ENCODE peak calls at places on chromosomes 2 and 18, in four cellular contexts. H is aorta, P is pancreas, R is GM06990. T is an unnamed sample. For H3K27me3 and H3K36me3, the result is how much of the 10 kb centered on the place peaks cover.

GRCh38 chr2:157476915-157477709 is 33.2 kb upstream of the CYTIP start:
- DNase-seq in H (no peak), P (no peak), R (no peak), T (no peak)

GRCh38 chr18:37409870-37410269 is 155.7 kb downstream of the CELF4 start:
- DNase-seq in H (no peak), P (no peak), R (no peak), T (no peak)

GRCh38 chr2:35447210-35447609 is 908.4 kb upstream of the CRIM1 start:
- DNase-seq in H (no peak), P (no peak), R (no peak), T (no peak)

GRCh38 chr2:173286153-173286809 is 68.4 kb upstream of the CDCA7 start:
- DNase-seq in H (no peak), P (no peak), R (peak), T (no peak)

GRCh38 chr2:142718731-142719130 is 158.7 kb upstream of the KYNU start:
- DNase-seq in H (no peak), P (no peak), R (no peak), T (no peak)

GRCh38 chr18:60880184-60880583 is 453.0 kb upstream of the CDH20 start:
- DNase-seq in H (no peak), P (no peak), R (no peak), T (no peak)

GRCh38 chr2:6181525-6182270 is 489.5 kb downstream of the SOX11 start:
- DNase-seq in H (no peak), P (no peak), R (no peak), T (no peak)

GRCh38 chr18:62863629-62864028 is 148.3 kb downstream of the PHLPP1 start:
- DNase-seq in H (no peak), P (no peak), R (no peak), T (no peak)

GRCh38 chr2:37561615-37562569 is 109.5 kb downstream of the CDC42EP3 start:
- DNase-seq in H (no peak), P (no peak), R (no peak), T (no peak)

DNA sequence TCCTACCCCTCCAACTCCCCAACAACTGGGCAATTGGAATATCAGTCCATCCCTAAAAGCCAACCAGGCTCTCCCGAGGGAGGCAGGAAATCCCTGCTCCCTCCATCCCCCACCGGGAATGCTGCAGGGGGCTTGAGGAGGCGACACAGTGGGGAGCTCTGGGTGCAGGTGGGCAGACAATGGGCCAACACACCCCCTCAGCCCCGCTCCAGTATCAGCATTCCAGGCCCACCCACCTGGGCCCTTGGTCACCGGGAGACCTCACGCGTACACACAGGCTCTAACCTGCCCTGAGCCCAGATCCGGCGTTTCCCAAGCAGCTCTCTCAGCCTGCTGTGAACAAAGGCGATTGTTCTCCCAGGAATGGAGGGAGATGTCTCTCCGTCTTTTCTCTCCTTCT is 37.6 kb upstream of the FZD7 start:
- DNase-seq in H (no peak), P (no peak), R (no peak), T (no peak)
- H3K27me3 ChIP-seq in H (under half), P (under half), R (under half), T (under half)

GRCh38 chr18:9577361-9577760 is 37.0 kb downstream of the PPP4R1 start:
- DNase-seq in H (no peak), P (no peak), R (no peak), T (no peak)

GRCh38 chr18:9571546-9571945 is 42.8 kb downstream of the PPP4R1 start:
- DNase-seq in H (no peak), P (no peak), R (no peak), T (no peak)

GRCh38 chr18:9574473-9575115 is 39.8 kb downstream of the PPP4R1 start:
- DNase-seq in H (no peak), P (no peak), R (no peak), T (no peak)

GRCh38 chr18:9578306-9578705 is 36.1 kb downstream of the PPP4R1 start:
- DNase-seq in H (no peak), P (no peak), R (no peak), T (no peak)

DNA sequence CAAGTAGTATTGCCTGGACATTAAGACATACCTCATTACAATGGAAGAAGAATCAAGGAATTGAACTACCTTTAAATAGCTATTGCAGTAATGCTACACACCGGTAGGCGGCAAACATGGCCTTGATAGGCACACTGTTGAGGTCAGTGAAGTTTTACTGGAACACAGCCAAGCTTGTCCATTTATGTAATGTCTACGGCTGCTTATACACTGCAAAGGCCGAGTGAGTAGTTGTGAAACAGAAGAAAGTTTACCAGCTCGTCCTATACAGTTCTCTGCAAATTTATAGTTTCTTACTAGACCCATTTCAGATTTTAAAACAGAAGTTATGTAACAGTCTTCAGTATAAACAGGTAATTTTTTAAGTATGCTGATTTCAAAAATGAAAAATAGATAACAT is 38.8 kb downstream of the PPP4R1 start:
- DNase-seq in H (peak), P (peak), R (no peak), T (peak)
- H3K36me3 ChIP-seq in H (under half), P (under half), R (under half), T (under half)

DNA sequence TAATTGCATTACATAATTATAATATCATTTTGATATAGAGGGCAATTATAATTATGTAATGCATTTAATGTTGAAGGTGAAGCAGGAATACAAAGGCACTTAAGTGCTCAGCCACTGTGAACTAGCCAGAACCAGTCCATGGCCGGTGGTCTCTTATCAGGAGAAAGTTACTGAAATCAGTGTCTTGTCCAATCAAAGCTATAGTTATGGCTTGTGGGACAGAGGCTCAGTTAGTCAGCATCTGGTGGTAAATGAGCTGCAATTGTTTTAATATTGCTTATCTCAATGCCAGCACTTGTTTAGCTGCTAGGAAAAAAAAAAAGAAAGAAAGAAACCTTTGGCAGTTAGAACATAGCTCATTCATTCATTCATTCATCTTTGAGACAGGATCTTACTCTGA is 3.8 kb upstream of the ALS2 start:
- DNase-seq in H (no peak), P (no peak), R (no peak), T (no peak)
- H3K27me3 ChIP-seq in H (under half), P (under half), R (under half), T (under half)

DNA sequence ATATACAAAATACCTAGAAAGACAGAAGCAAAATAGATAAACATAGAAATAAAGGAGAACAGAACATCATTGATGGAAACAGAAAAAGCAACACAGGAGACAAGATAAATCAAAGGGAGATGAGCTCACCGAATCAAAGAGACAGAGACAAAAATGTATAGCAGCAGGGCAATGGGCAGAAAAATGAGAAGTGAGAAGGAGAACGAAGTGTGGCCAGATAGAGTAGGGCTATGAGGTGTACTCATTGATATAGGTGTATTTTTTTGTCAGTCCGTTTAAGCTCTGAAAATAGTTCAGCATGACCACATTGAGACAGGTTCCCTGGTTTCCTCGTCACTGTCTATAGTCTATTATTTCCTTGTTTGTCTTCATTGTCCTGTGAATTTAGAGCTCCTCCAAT is 55.1 kb downstream of the SP100 start:
- DNase-seq in H (no peak), P (no peak), R (no peak), T (no peak)
- H3K36me3 ChIP-seq in H (under half), P (under half), R (under half), T (under half)

DNA sequence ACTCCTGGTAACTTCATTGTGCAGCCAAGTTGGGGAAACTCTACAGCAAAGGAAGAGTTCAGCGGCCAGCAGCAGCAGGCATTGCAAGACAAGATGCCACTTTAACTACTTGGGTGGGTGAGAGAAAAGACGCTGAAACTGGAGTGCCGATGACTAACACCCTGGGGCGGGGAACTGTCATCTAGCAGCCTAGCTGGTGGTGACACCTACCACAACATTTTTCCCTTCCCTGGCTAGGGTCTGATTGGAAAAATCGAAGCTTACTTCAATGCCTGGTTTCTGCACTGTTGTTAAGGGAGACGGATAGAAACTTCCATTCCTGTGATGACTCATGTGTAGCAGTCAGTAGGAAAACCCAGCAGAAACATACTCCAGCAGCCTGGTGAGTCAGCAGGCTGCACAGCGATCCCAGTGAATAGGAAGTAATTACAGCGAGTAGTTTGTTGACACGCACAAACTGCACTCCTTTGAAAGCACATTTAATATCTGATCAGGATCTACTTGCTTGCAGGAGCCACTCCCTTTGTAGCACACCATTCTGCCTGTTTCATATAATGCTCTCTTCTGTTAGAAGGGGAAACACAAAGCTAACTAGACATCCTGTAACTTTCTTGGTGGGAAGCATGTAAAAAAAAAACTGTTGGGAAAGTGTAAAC is 62.1 kb upstream of the MAPRE2 start:
- DNase-seq in H (peak), P (peak), R (no peak), T (peak)
- H3K27me3 ChIP-seq in H (under half), P (under half), R (under half), T (under half)

GRCh38 chr2:219567791-219568361 is 3.5 kb downstream of the OBSL1 start:
- DNase-seq in H (peak), P (no peak), R (no peak), T (no peak)

GRCh38 chr2:219567131-219567530 is 4.2 kb downstream of the OBSL1 start:
- DNase-seq in H (peak), P (no peak), R (no peak), T (no peak)

GRCh38 chr2:219569041-219569440 is 2.3 kb downstream of the OBSL1 start:
- DNase-seq in H (peak), P (no peak), R (no peak), T (no peak)

GRCh38 chr2:219565130-219566080 is 5.9 kb downstream of the OBSL1 start:
- DNase-seq in H (peak), P (no peak), R (no peak), T (no peak)

DNA sequence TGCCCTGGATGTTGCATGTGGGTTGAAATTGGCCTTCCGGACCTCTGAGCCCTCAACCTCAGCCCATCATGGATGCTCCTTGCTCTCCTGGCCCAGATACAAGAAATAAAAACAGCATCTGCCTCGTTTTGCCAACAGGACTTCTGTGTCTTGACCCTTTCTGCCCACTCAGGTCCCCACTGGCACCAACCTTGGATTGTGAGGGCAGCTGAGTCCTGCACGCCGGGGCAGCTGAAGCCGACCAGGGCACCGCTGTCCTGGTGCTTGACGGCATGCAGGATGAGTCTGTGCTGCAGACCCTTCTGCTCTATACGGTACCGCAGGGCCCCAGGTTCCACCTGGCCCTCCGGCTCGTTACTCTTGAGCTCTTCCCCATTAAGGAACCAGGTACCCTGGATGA is 4.7 kb downstream of the OBSL1 start:
- DNase-seq in H (peak), P (no peak), R (no peak), T (no peak)
- H3K36me3 ChIP-seq in H (under half), P (under half), R (under half), T (under half)

GRCh38 chr18:77517901-77518300 is 268.3 kb downstream of the GALR1 start:
- DNase-seq in H (no peak), P (no peak), R (no peak), T (no peak)

GRCh38 chr18:77522031-77522675 is 272.5 kb downstream of the GALR1 start:
- DNase-seq in H (no peak), P (no peak), R (no peak), T (no peak)

GRCh38 chr18:77524909-77525308 is 275.3 kb downstream of the GALR1 start:
- DNase-seq in H (no peak), P (no peak), R (no peak), T (no peak)

GRCh38 chr18:77520767-77521166 is 271.1 kb downstream of the GALR1 start:
- DNase-seq in H (no peak), P (no peak), R (no peak), T (no peak)
- H3K27me3 ChIP-seq in H (under half), P (under half), R (under half), T (under half)

GRCh38 chr2:127071901-127072328 is 35.0 kb downstream of the BIN1 start:
- DNase-seq in H (no peak), P (no peak), R (no peak), T (no peak)
- H3K36me3 ChIP-seq in H (under half), P (under half), R (under half), T (under half)

GRCh38 chr18:6980363-6980762 is 137.2 kb downstream of the LAMA1 start:
- DNase-seq in H (no peak), P (no peak), R (no peak), T (no peak)
- H3K27me3 ChIP-seq in H (under half), P (under half), R (under half), T (under half)

T was measured in lung.